ENCODE peak calls at places on chromosome 3, in nine cellular contexts. D is cardiac fibroblast; C is GM06990; S is fibroblast of lung; A is GM12865; W is omental fat pad; H is psoas muscle; N is CD8-positive, alpha-beta T cell; B is body of pancreas. L is an unnamed sample.

GRCh38 chr3:46417120-46417510 is 10.1 kb downstream of the CCRL2 start:
- DNase-seq in D (no peak), C (no peak), S (no peak), N (no peak), W (no peak), A (no peak), B (no peak), H (no peak), L (no peak)

GRCh38 chr3:136804164-136804563 is 14.8 kb upstream of the SLC35G2 start:
- DNase-seq in S (no peak), H (no peak), W (no peak), N (no peak), A (no peak), D (no peak), C (no peak), B (no peak), L (no peak)

GRCh38 chr3:114624676-114625181 is 330.9 kb downstream of the TIGIT start:
- DNase-seq in N (no peak), B (peak; percentile 89), S (peak; percentile 99), C (no peak), A (no peak), W (peak; percentile 89), H (peak; percentile 95), D (peak; percentile 97), L (peak; percentile 71)

GRCh38 chr3:34859741-34860140 is 779.6 kb upstream of the ARPP21 start:
- DNase-seq in S (peak; percentile 75), H (no peak), A (no peak), C (no peak), W (no peak), D (no peak), B (no peak), N (no peak), L (no peak)

GRCh38 chr3:37945803-37946530 is 44.6 kb upstream of the VILL start:
- DNase-seq in N (no peak), H (no peak), S (peak; percentile 60), D (peak; percentile 84), A (no peak), B (no peak), C (no peak), W (no peak), L (no peak)

GRCh38 chr3:173465898-173466678 is 68.5 kb downstream of the NLGN1 start:
- DNase-seq in D (no peak), H (no peak), W (no peak), S (no peak), N (no peak), B (no peak), A (no peak), C (no peak), L (no peak)

GRCh38 chr3:132006605-132007204 is 28.1 kb downstream of the CPNE4 start:
- DNase-seq in S (peak; percentile 14), N (no peak), D (peak; percentile 45), W (no peak), A (peak; percentile 40), C (no peak), B (peak; percentile 27), H (no peak), L (peak; percentile 45)

GRCh38 chr3:175312766-175313165 is 453.6 kb downstream of the NAALADL2 start:
- DNase-seq in A (no peak), H (no peak), W (no peak), D (no peak), B (no peak), N (no peak), C (no peak), S (no peak), L (no peak)

GRCh38 chr3:5191555-5192304 is 4.2 kb downstream of the EDEM1 start:
- DNase-seq in N (no peak), A (peak; percentile 54), W (no peak), S (no peak), D (no peak), H (no peak), C (no peak), B (no peak), L (no peak)

GRCh38 chr3:127457094-127457475 is 133.4 kb downstream of the TPRA1 start:
- DNase-seq in N (no peak), A (no peak), H (peak; percentile 46), C (no peak), B (peak; percentile 28), S (peak; percentile 70), D (peak; percentile 59), W (no peak), L (no peak)

GRCh38 chr3:29100292-29100691 is 180.6 kb upstream of the RBMS3 start:
- DNase-seq in W (no peak), N (no peak), A (no peak), B (no peak), C (no peak), H (no peak), D (no peak), S (peak; percentile 2), L (no peak)

GRCh38 chr3:46663611-46664135 is 29.8 kb downstream of the ALS2CL start:
- DNase-seq in B (no peak), C (no peak), W (no peak), H (no peak), N (no peak), A (no peak), D (peak; percentile 13), S (peak; percentile 38), L (peak; percentile 15)

GRCh38 chr3:30480587-30480986 is 125.8 kb upstream of the TGFBR2 start:
- DNase-seq in N (no peak), B (no peak), W (no peak), S (no peak), A (no peak), H (no peak), C (no peak), D (no peak), L (no peak)

GRCh38 chr3:63308072-63308471 is 30.0 kb downstream of the SYNPR start:
- DNase-seq in B (no peak), S (no peak), A (no peak), C (no peak), D (no peak), W (no peak), N (no peak), H (no peak), L (no peak)

GRCh38 chr3:174023445-174023844 is 625.9 kb downstream of the NLGN1 start:
- DNase-seq in S (peak; percentile 67), W (no peak), B (no peak), H (no peak), C (no peak), D (no peak), N (no peak), A (no peak), L (no peak)

GRCh38 chr3:148309390-148310035 is 388.2 kb upstream of the AGTR1 start:
- DNase-seq in N (no peak), H (no peak), D (peak; percentile 53), C (no peak), A (peak; percentile 58), W (no peak), S (peak; percentile 40), B (peak; percentile 36), L (no peak)

GRCh38 chr3:112776000-112776399 is 70.7 kb downstream of the CD200R1L start:
- DNase-seq in C (no peak), A (peak; percentile 9), W (no peak), B (no peak), S (no peak), N (no peak), H (no peak), D (no peak), L (no peak)

GRCh38 chr3:37662708-37663107 is 199.0 kb upstream of the CTDSPL start:
- DNase-seq in A (no peak), B (no peak), D (no peak), H (no peak), S (no peak), N (no peak), W (no peak), C (no peak), L (no peak)

GRCh38 chr3:12193485-12194165 is 34.9 kb upstream of the TIMP4 start:
- DNase-seq in N (no peak), S (peak; percentile 99), W (no peak), D (peak; percentile 97), H (no peak), C (peak; percentile 77), A (peak; percentile 87), B (no peak), L (no peak)

GRCh38 chr3:129616713-129617112 is 10.2 kb upstream of the PLXND1 start:
- DNase-seq in N (no peak), D (peak; percentile 52), S (peak; percentile 55), H (no peak), B (peak; percentile 18), W (no peak), A (peak; percentile 57), C (no peak), L (peak; percentile 53)

GRCh38 chr3:30401971-30402370 is 204.4 kb upstream of the TGFBR2 start:
- DNase-seq in N (no peak), C (no peak), B (no peak), D (peak; percentile 24), A (no peak), S (peak; percentile 32), W (no peak), H (no peak), L (no peak)

GRCh38 chr3:41033956-41034519 is 165.3 kb upstream of the CTNNB1 start:
- DNase-seq in N (no peak), C (no peak), S (no peak), A (no peak), H (no peak), W (no peak), B (no peak), D (no peak), L (no peak)
- TF ChIP-seq CTCF in N (no peak), C (no peak), S (no peak), A (no peak), H (no peak), W (no peak), B (no peak), D (no peak), L (no peak)

DNA sequence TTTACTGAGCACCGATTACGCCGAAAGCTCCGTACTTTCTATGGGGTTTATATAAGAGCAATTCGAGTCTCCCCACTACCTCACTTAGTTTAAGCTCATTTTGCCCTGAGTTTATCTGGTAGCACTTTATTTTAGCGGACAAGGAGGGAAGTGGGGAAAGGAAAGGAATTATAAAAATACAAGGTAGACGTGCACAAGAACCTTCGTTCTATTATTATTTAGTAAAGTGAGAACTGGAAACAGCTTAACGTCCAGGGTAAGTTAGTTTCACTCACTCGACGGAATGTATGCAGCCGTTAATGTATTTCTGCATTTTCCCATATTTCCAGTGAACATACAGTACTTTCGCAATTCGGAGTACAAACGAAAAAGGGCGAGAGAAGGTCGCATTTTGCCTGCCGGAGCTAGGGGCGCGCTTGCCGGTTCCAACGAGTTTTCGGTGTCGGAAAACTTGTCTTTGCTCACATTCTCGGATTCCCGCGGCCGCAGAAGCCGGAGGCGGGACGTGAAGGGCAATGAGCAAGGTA is 1.2 kb upstream of the STT3B start:
- DNase-seq in S (peak; percentile 13), B (no peak), N (no peak), H (no peak), W (no peak), C (no peak), D (peak; percentile 25), A (peak; percentile 32), L (no peak)
- TF ChIP-seq CTCF in S (peak; percentile 27), B (no peak), N (peak; percentile 20), H (no peak), W (no peak), C (peak; percentile 26), D (peak; percentile 36), A (peak; percentile 27), L (peak; percentile 30)

GRCh38 chr3:25962255-25962654 is 172.4 kb downstream of the OXSM start:
- DNase-seq in C (no peak), H (no peak), A (no peak), B (no peak), W (no peak), D (no peak), S (no peak), N (no peak), L (no peak)
- TF ChIP-seq CTCF in C (peak; percentile 10), H (no peak), A (no peak), B (peak; percentile 9), W (no peak), D (no peak), S (no peak), N (no peak), L (no peak)

GRCh38 chr3:9732753-9733115 is 1.2 kb downstream of the BRPF1 start:
- DNase-seq in B (no peak), D (no peak), S (no peak), N (no peak), C (no peak), H (no peak), A (no peak), W (no peak), L (no peak)
- TF ChIP-seq CTCF in B (no peak), D (no peak), S (no peak), N (no peak), C (no peak), H (no peak), A (no peak), W (no peak), L (no peak)